ENCODE peak calls at places on chromosomes 4 and X, in nine cellular contexts. Y is uterus, J is left ventricle myocardium inferior, M is cardiac muscle cell, E is breast epithelium, L is pancreas, R is A673, O is endodermal cell, N is adrenal gland. Q is an unnamed sample. For H3K27me3, the result is how much of the 10 kb centered on the place peaks cover.

GRCh38 chr4:169791527-169792156 is 33.9 kb upstream of the HPF1 start:
- DNase-seq in R (peak), E (no peak), Y (peak), O (peak), N (peak), M (peak), J (no peak), L (peak), Q (no peak)

GRCh38 chr4:1045595-1046201 is 34.3 kb downstream of the FGFRL1 start:
- DNase-seq in R (no peak), J (no peak), O (peak), Y (peak), M (no peak), L (peak), E (no peak), N (peak), Q (no peak)

GRCh38 chrX:23465105-23465791 is 130.6 kb downstream of the PTCHD1 start:
- DNase-seq in J (no peak), O (no peak), R (no peak), N (no peak), Y (no peak), M (no peak), L (no peak), E (no peak), Q (no peak)

GRCh38 chrX:30637874-30638793 is 15.1 kb upstream of the GK start:
- DNase-seq in L (no peak), N (no peak), Y (no peak), R (no peak), J (no peak), M (no peak), E (no peak), O (no peak), Q (no peak)

GRCh38 chr4:102318105-102318504 is 27.2 kb downstream of the SLC39A8 start:
- DNase-seq in L (no peak), Y (no peak), M (no peak), N (no peak), J (no peak), E (no peak), R (no peak), O (no peak), Q (no peak)

GRCh38 chr4:23388699-23389395 is 501.0 kb downstream of the PPARGC1A start:
- DNase-seq in M (no peak), R (no peak), Y (no peak), N (no peak), E (no peak), L (no peak), O (no peak), J (no peak), Q (no peak)

GRCh38 chr4:44738615-44739014 is 12.3 kb upstream of the GNPDA2 start:
- DNase-seq in E (no peak), M (peak), Y (no peak), O (no peak), R (peak), L (no peak), J (no peak), N (no peak), Q (no peak)

GRCh38 chrX:95056901-95057300 is 1382.9 kb downstream of the FAM133A start:
- DNase-seq in L (no peak), J (no peak), M (peak), R (no peak), Y (no peak), E (no peak), O (no peak), N (no peak), Q (no peak)

GRCh38 chr4:54093609-54094240 is 6.2 kb upstream of the GSX2 start:
- DNase-seq in L (no peak), J (no peak), N (no peak), R (no peak), M (no peak), Y (no peak), E (no peak), O (peak), Q (no peak)

GRCh38 chrX:10028283-10029104 is 61.3 kb downstream of the CLDN34 start:
- DNase-seq in L (no peak), J (no peak), R (no peak), O (no peak), M (no peak), Y (no peak), E (no peak), N (no peak), Q (no peak)

GRCh38 chr4:182885738-182886077 is 31.5 kb downstream of the DCTD start:
- DNase-seq in R (no peak), N (no peak), Y (no peak), O (no peak), J (no peak), E (no peak), L (no peak), M (peak), Q (no peak)

GRCh38 chrX:72123471-72124185 is 8.1 kb downstream of the RTL5 start:
- DNase-seq in M (peak), E (no peak), L (no peak), O (peak), R (peak), J (peak), Y (peak), N (no peak), Q (no peak)

GRCh38 chrX:119672252-119672825 is 20.6 kb downstream of the SEPTIN6 start:
- DNase-seq in L (no peak), E (no peak), R (no peak), M (no peak), Y (no peak), O (no peak), N (no peak), J (no peak), Q (no peak)

GRCh38 chr4:121479801-121480200 is 99.0 kb upstream of the QRFPR start:
- DNase-seq in Y (no peak), J (no peak), N (no peak), M (no peak), L (no peak), E (no peak), R (no peak), O (no peak), Q (no peak)

GRCh38 chrX:48196745-48197213 is at the start of gene SSX5:
- DNase-seq in O (no peak), L (no peak), E (no peak), M (no peak), Y (no peak), N (no peak), J (no peak), R (no peak), Q (no peak)

GRCh38 chrX:47595701-47596655 is 13.7 kb downstream of the TIMP1 start:
- DNase-seq in Y (no peak), L (no peak), E (no peak), M (peak), J (no peak), O (no peak), N (no peak), R (no peak), Q (no peak)

GRCh38 chr4:169128902-169129301 is 118.8 kb upstream of the CBR4 start:
- DNase-seq in N (no peak), L (no peak), O (no peak), E (no peak), J (no peak), M (no peak), R (peak), Y (no peak), Q (no peak)

GRCh38 chr4:153341575-153342090 is 2.9 kb upstream of the MND1 start:
- DNase-seq in R (peak), Y (no peak), E (no peak), L (no peak), N (no peak), O (no peak), J (no peak), M (peak), Q (no peak)

GRCh38 chr4:75786526-75786925 is 62.1 kb downstream of the USO1 start:
- DNase-seq in Y (no peak), O (no peak), M (no peak), E (no peak), J (no peak), N (no peak), L (no peak), R (no peak), Q (no peak)

GRCh38 chr4:121421594-121421993 is 40.8 kb upstream of the QRFPR start:
- DNase-seq in J (no peak), M (peak), R (peak), Y (no peak), O (no peak), E (no peak), N (no peak), L (no peak), Q (no peak)

GRCh38 chr4:110613710-110614109 is 9.2 kb downstream of the PITX2 start:
- DNase-seq in R (no peak), O (peak), Y (no peak), M (no peak), E (no peak), L (no peak), J (no peak), N (no peak), Q (no peak)

GRCh38 chr4:88054909-88055308 is 47.5 kb downstream of the PKD2 start:
- DNase-seq in M (peak), R (peak), J (no peak), L (no peak), E (no peak), O (peak), N (peak), Y (no peak), Q (no peak)

GRCh38 chr4:1375761-1376322 is 28.8 kb downstream of the UVSSA start:
- DNase-seq in M (no peak), E (peak), Y (no peak), O (peak), L (peak), N (no peak), J (no peak), R (no peak), Q (no peak)

GRCh38 chrX:13750204-13750603 is 15.7 kb downstream of the OFD1 start:
- DNase-seq in L (no peak), M (peak), J (no peak), O (no peak), Y (no peak), N (no peak), R (peak), E (no peak), Q (no peak)

GRCh38 chrX:154040307-154040756 is 20.6 kb upstream of the IRAK1 start:
- DNase-seq in M (peak), E (no peak), N (no peak), J (no peak), R (no peak), Y (no peak), O (no peak), L (no peak), Q (no peak)

GRCh38 chr4:142201041-142201440 is 564.7 kb downstream of the IL15 start:
- DNase-seq in E (no peak), R (no peak), O (no peak), J (no peak), N (no peak), M (peak), L (no peak), Y (no peak), Q (no peak)

GRCh38 chrX:135185795-135186443 is 14.7 kb upstream of the CT55 start:
- DNase-seq in J (no peak), N (peak), O (peak), L (no peak), Y (no peak), E (no peak), R (peak), M (peak), Q (peak)

GRCh38 chr4:149835280-149835679 is 19.6 kb upstream of the IQCM start:
- DNase-seq in M (no peak), N (peak), R (no peak), L (peak), E (no peak), Y (no peak), O (peak), J (no peak), Q (no peak)

GRCh38 chr4:84691170-84691691 is 108.3 kb downstream of the CDS1 start:
- DNase-seq in J (no peak), E (no peak), O (no peak), L (no peak), N (no peak), R (peak), M (peak), Y (no peak), Q (peak)

GRCh38 chr4:110165382-110166285 is 32.8 kb downstream of the ELOVL6 start:
- DNase-seq in L (no peak), R (peak), N (no peak), J (no peak), M (peak), O (no peak), Y (no peak), E (no peak), Q (no peak)

GRCh38 chr4:183335369-183335940 is 13.2 kb upstream of the CLDN24 start:
- DNase-seq in L (no peak), O (no peak), Y (no peak), R (peak), J (no peak), M (peak), N (no peak), E (no peak), Q (no peak)

GRCh38 chrX:153830632-153831434 is 489 bp upstream of the PDZD4 start:
- DNase-seq in E (no peak), N (no peak), L (no peak), R (no peak), O (peak), Y (no peak), M (no peak), J (no peak), Q (no peak)

GRCh38 chr4:6516281-6516680 is 43.9 kb upstream of the PPP2R2C start:
- DNase-seq in E (no peak), N (no peak), Y (no peak), O (no peak), J (no peak), L (no peak), M (no peak), R (no peak), Q (no peak)

GRCh38 chrX:13307041-13307440 is 12.8 kb downstream of the ATXN3L start:
- DNase-seq in N (no peak), J (no peak), M (no peak), L (no peak), R (no peak), O (no peak), Y (no peak), E (no peak), Q (no peak)

GRCh38 chr4:142380052-142380598 is 466.0 kb downstream of the INPP4B start:
- DNase-seq in E (no peak), R (no peak), L (no peak), Y (no peak), J (no peak), M (no peak), O (no peak), N (no peak), Q (no peak)

GRCh38 chr4:95585016-95585695 is 36.4 kb upstream of the UNC5C start:
- DNase-seq in J (no peak), N (no peak), O (no peak), R (no peak), E (no peak), L (no peak), M (no peak), Y (no peak), Q (no peak)
- H3K27me3 ChIP-seq in J (under half), N (under half), O (under half), R (under half), E (under half), L (under half), M (under half), Y (under half), Q (under half)

DNA sequence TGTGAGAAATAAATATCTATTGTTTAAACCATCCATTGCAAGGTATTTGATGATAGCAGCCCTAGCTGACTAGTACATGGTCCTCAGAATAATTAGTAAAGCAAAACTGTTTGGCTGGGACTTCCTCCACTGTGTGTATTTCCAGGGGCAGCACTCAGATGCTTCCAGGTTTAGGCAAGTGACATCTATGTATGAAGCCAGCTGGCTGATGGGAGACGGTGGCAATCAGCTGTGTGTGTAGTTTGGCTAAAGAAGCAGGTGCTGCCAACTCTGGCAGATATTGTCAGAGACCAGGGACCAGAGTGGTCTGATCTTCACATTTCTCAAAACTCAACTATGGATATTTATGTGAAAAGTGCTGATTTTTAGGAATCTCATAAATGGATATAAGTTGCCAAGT is 19.1 kb downstream of the HS3ST1 start:
- DNase-seq in R (no peak), M (no peak), L (no peak), J (no peak), Y (no peak), O (no peak), N (no peak), E (no peak), Q (no peak)
- H3K27me3 ChIP-seq in R (under half), M (under half), L (under half), J (under half), Y (under half), O (under half), N (under half), E (under half), Q (under half)

GRCh38 chrX:114932550-114932949 is 84.9 kb downstream of the IL13RA2 start:
- DNase-seq in Y (no peak), R (no peak), L (no peak), N (no peak), J (no peak), O (no peak), E (no peak), M (no peak), Q (no peak)
- H3K27me3 ChIP-seq in Y (under half), R (under half), L (under half), N (under half), J (under half), O (under half), E (under half), M (under half), Q (under half)

DNA sequence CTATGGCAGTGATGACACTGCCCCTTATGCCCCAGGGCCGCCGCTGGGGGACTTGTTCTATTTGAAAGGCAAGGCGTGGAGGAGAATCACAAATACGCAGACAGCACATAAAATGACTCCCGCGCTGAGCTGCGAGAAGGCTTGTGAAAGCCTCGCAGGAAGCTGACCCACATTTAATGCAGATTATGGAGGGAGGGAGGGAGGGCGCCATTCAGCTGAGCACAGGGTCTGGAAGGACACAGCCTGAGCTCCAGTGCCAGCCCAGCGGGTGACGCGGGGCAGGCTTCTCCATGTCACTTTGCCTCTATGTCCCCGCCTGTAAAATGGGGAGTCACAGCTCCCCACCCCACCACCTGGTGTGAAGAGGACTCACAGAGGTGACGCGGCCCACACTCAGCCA is 14.3 kb downstream of the ABLIM2 start:
- DNase-seq in Y (no peak), N (peak), O (peak), M (peak), J (peak), E (no peak), R (peak), L (peak), Q (no peak)
- H3K27me3 ChIP-seq in Y (under half), N (under half), O (under half), M (under half), J (under half), E (under half), R (under half), L (under half), Q (under half)

GRCh38 chrX:11424903-11425674 is 131.9 kb downstream of the AMELX start:
- DNase-seq in Y (no peak), E (no peak), R (no peak), N (no peak), M (no peak), L (no peak), O (no peak), J (no peak), Q (no peak)
- H3K27me3 ChIP-seq in Y (under half), E (under half), R (under half), N (under half), M (under half), L (under half), O (under half), J (under half), Q (under half)

GRCh38 chr4:7665321-7665720 is 230.6 kb upstream of the PSAPL1 start:
- DNase-seq in R (no peak), Y (no peak), L (no peak), N (no peak), E (no peak), M (no peak), J (no peak), O (no peak), Q (no peak)
- H3K27me3 ChIP-seq in R (under half), Y (under half), L (under half), N (under half), E (under half), M (under half), J (under half), O (under half), Q (under half)

GRCh38 chr4:41141910-41142309 is 72.4 kb downstream of the APBB2 start:
- DNase-seq in Y (no peak), R (no peak), N (no peak), M (peak), L (no peak), O (no peak), E (no peak), J (no peak), Q (no peak)
- H3K27me3 ChIP-seq in Y (under half), R (under half), N (under half), M (under half), L (under half), O (under half), E (under half), J (under half), Q (under half)

Q was measured in lung.